ENCODE peak calls at places on chromosome 12, in seven cellular contexts. One of them, this sample, is unnamed.
A peak's percentile ranks its signal among the peaks of the same experiment; 100 is the strongest.

GRCh38 chr12:108508243-108508642 is 6.8 kb upstream of the FICD start:
- DNase-seq in AG10803: no peak
- DNase-seq in ACHN: peak; percentile 39
- DNase-seq in stimulated activated CD8-positive, alpha-beta memory T cell treated with anti-CD3 and anti-CD28 coated beads, Interleukin-7, amount 100 ng/mL, for 4 hours: no peak
- DNase-seq in foreskin keratinocyte: peak; percentile 24
- DNase-seq in CD8-positive, alpha-beta memory T cell: no peak
- DNase-seq in NCI-H774: no peak
- DNase-seq in this sample: no peak

GRCh38 chr12:114625294-114625851 is 58.6 kb downstream of the TBX3 start:
- DNase-seq in AG10803: peak; percentile 49
- DNase-seq in NCI-H774: peak; percentile 45
- DNase-seq in foreskin keratinocyte: peak; percentile 24
- DNase-seq in CD8-positive, alpha-beta memory T cell: no peak
- DNase-seq in stimulated activated CD8-positive, alpha-beta memory T cell treated with anti-CD3 and anti-CD28 coated beads, Interleukin-7, amount 100 ng/mL, for 4 hours: no peak
- DNase-seq in ACHN: peak; percentile 56
- DNase-seq in this sample: no peak

GRCh38 chr12:124618291-124618902 is 51.0 kb upstream of the NCOR2 start:
- DNase-seq in NCI-H774: no peak
- DNase-seq in foreskin keratinocyte: peak; percentile 94
- DNase-seq in ACHN: no peak
- DNase-seq in CD8-positive, alpha-beta memory T cell: no peak
- DNase-seq in AG10803: no peak
- DNase-seq in stimulated activated CD8-positive, alpha-beta memory T cell treated with anti-CD3 and anti-CD28 coated beads, Interleukin-7, amount 100 ng/mL, for 4 hours: no peak
- DNase-seq in this sample: no peak

GRCh38 chr12:71771069-71771468 is 16.4 kb downstream of the RAB21 start:
- DNase-seq in AG10803: no peak
- DNase-seq in CD8-positive, alpha-beta memory T cell: no peak
- DNase-seq in NCI-H774: no peak
- DNase-seq in stimulated activated CD8-positive, alpha-beta memory T cell treated with anti-CD3 and anti-CD28 coated beads, Interleukin-7, amount 100 ng/mL, for 4 hours: no peak
- DNase-seq in foreskin keratinocyte: no peak
- DNase-seq in ACHN: no peak
- DNase-seq in this sample: no peak

GRCh38 chr12:116434155-116435065 is 124.8 kb upstream of the MAP1LC3B2 start:
- DNase-seq in foreskin keratinocyte: peak; percentile 59
- DNase-seq in CD8-positive, alpha-beta memory T cell: no peak
- DNase-seq in ACHN: peak; percentile 96
- DNase-seq in NCI-H774: no peak
- DNase-seq in AG10803: peak; percentile 95
- DNase-seq in stimulated activated CD8-positive, alpha-beta memory T cell treated with anti-CD3 and anti-CD28 coated beads, Interleukin-7, amount 100 ng/mL, for 4 hours: no peak
- DNase-seq in this sample: no peak

GRCh38 chr12:66403746-66404145 is 101.5 kb downstream of the HELB start:
- DNase-seq in stimulated activated CD8-positive, alpha-beta memory T cell treated with anti-CD3 and anti-CD28 coated beads, Interleukin-7, amount 100 ng/mL, for 4 hours: no peak
- DNase-seq in AG10803: no peak
- DNase-seq in NCI-H774: peak; percentile 17
- DNase-seq in CD8-positive, alpha-beta memory T cell: no peak
- DNase-seq in ACHN: no peak
- DNase-seq in foreskin keratinocyte: no peak
- DNase-seq in this sample: no peak

GRCh38 chr12:114703060-114703493 is 19.1 kb upstream of the TBX3 start:
- DNase-seq in NCI-H774: no peak
- DNase-seq in ACHN: no peak
- DNase-seq in CD8-positive, alpha-beta memory T cell: no peak
- DNase-seq in stimulated activated CD8-positive, alpha-beta memory T cell treated with anti-CD3 and anti-CD28 coated beads, Interleukin-7, amount 100 ng/mL, for 4 hours: no peak
- DNase-seq in foreskin keratinocyte: no peak
- DNase-seq in AG10803: no peak
- DNase-seq in this sample: no peak

GRCh38 chr12:104314242-104314614 is 10.7 kb downstream of the EID3 start:
- DNase-seq in AG10803: no peak
- DNase-seq in CD8-positive, alpha-beta memory T cell: no peak
- DNase-seq in NCI-H774: no peak
- DNase-seq in foreskin keratinocyte: no peak
- DNase-seq in stimulated activated CD8-positive, alpha-beta memory T cell treated with anti-CD3 and anti-CD28 coated beads, Interleukin-7, amount 100 ng/mL, for 4 hours: no peak
- DNase-seq in ACHN: no peak
- DNase-seq in this sample: no peak

GRCh38 chr12:94263905-94264655 is 115.7 kb downstream of the PLXNC1 start:
- DNase-seq in stimulated activated CD8-positive, alpha-beta memory T cell treated with anti-CD3 and anti-CD28 coated beads, Interleukin-7, amount 100 ng/mL, for 4 hours: no peak
- DNase-seq in CD8-positive, alpha-beta memory T cell: no peak
- DNase-seq in ACHN: no peak
- DNase-seq in AG10803: peak; percentile 58
- DNase-seq in NCI-H774: no peak
- DNase-seq in foreskin keratinocyte: no peak
- DNase-seq in this sample: no peak

GRCh38 chr12:6391013-6391412 is 7.1 kb downstream of the LTBR start:
- DNase-seq in foreskin keratinocyte: no peak
- DNase-seq in stimulated activated CD8-positive, alpha-beta memory T cell treated with anti-CD3 and anti-CD28 coated beads, Interleukin-7, amount 100 ng/mL, for 4 hours: no peak
- DNase-seq in ACHN: no peak
- DNase-seq in NCI-H774: no peak
- DNase-seq in AG10803: no peak
- DNase-seq in CD8-positive, alpha-beta memory T cell: no peak
- DNase-seq in this sample: no peak

GRCh38 chr12:132942611-132943010 is 13.5 kb downstream of the ZNF605 start:
- DNase-seq in NCI-H774: no peak
- DNase-seq in CD8-positive, alpha-beta memory T cell: no peak
- DNase-seq in stimulated activated CD8-positive, alpha-beta memory T cell treated with anti-CD3 and anti-CD28 coated beads, Interleukin-7, amount 100 ng/mL, for 4 hours: no peak
- DNase-seq in foreskin keratinocyte: no peak
- DNase-seq in AG10803: no peak
- DNase-seq in ACHN: no peak
- DNase-seq in this sample: no peak

GRCh38 chr12:41709463-41710285 is 435.0 kb downstream of the GXYLT1 start:
- DNase-seq in stimulated activated CD8-positive, alpha-beta memory T cell treated with anti-CD3 and anti-CD28 coated beads, Interleukin-7, amount 100 ng/mL, for 4 hours: no peak
- DNase-seq in NCI-H774: no peak
- DNase-seq in foreskin keratinocyte: no peak
- DNase-seq in AG10803: no peak
- DNase-seq in ACHN: peak; percentile 69
- DNase-seq in CD8-positive, alpha-beta memory T cell: no peak
- DNase-seq in this sample: no peak

GRCh38 chr12:116053479-116054195 is 223.9 kb downstream of the MED13L start:
- DNase-seq in ACHN: peak; percentile 16
- DNase-seq in AG10803: peak; percentile 93
- DNase-seq in NCI-H774: no peak
- DNase-seq in CD8-positive, alpha-beta memory T cell: no peak
- DNase-seq in foreskin keratinocyte: no peak
- DNase-seq in stimulated activated CD8-positive, alpha-beta memory T cell treated with anti-CD3 and anti-CD28 coated beads, Interleukin-7, amount 100 ng/mL, for 4 hours: no peak
- DNase-seq in this sample: no peak

GRCh38 chr12:49622501-49623141 is 740 bp upstream of the PRPF40B start:
- DNase-seq in NCI-H774: no peak
- DNase-seq in stimulated activated CD8-positive, alpha-beta memory T cell treated with anti-CD3 and anti-CD28 coated beads, Interleukin-7, amount 100 ng/mL, for 4 hours: peak; percentile 21
- DNase-seq in AG10803: peak; percentile 23
- DNase-seq in CD8-positive, alpha-beta memory T cell: peak; percentile 59
- DNase-seq in foreskin keratinocyte: no peak
- DNase-seq in ACHN: peak; percentile 14
- DNase-seq in this sample: peak; percentile 59

GRCh38 chr12:27807063-27807703 is 27.1 kb upstream of the MANSC4 start:
- DNase-seq in ACHN: no peak
- DNase-seq in CD8-positive, alpha-beta memory T cell: no peak
- DNase-seq in stimulated activated CD8-positive, alpha-beta memory T cell treated with anti-CD3 and anti-CD28 coated beads, Interleukin-7, amount 100 ng/mL, for 4 hours: no peak
- DNase-seq in NCI-H774: no peak
- DNase-seq in AG10803: no peak
- DNase-seq in foreskin keratinocyte: no peak
- DNase-seq in this sample: no peak

GRCh38 chr12:76964784-76965571 is 86.2 kb upstream of the CSRP2 start:
- DNase-seq in CD8-positive, alpha-beta memory T cell: no peak
- DNase-seq in ACHN: no peak
- DNase-seq in stimulated activated CD8-positive, alpha-beta memory T cell treated with anti-CD3 and anti-CD28 coated beads, Interleukin-7, amount 100 ng/mL, for 4 hours: no peak
- DNase-seq in NCI-H774: no peak
- DNase-seq in foreskin keratinocyte: peak; percentile 80
- DNase-seq in AG10803: no peak
- DNase-seq in this sample: no peak

GRCh38 chr12:110012137-110012536 is 12.9 kb downstream of the ANKRD13A start:
- DNase-seq in stimulated activated CD8-positive, alpha-beta memory T cell treated with anti-CD3 and anti-CD28 coated beads, Interleukin-7, amount 100 ng/mL, for 4 hours: no peak
- DNase-seq in foreskin keratinocyte: no peak
- DNase-seq in NCI-H774: no peak
- DNase-seq in CD8-positive, alpha-beta memory T cell: no peak
- DNase-seq in AG10803: no peak
- DNase-seq in ACHN: peak; percentile 42
- DNase-seq in this sample: no peak

GRCh38 chr12:132077322-132078100 is 66.6 kb downstream of the DDX51 start:
- DNase-seq in ACHN: no peak
- DNase-seq in stimulated activated CD8-positive, alpha-beta memory T cell treated with anti-CD3 and anti-CD28 coated beads, Interleukin-7, amount 100 ng/mL, for 4 hours: no peak
- DNase-seq in CD8-positive, alpha-beta memory T cell: no peak
- DNase-seq in AG10803: no peak
- DNase-seq in NCI-H774: peak; percentile 28
- DNase-seq in foreskin keratinocyte: no peak
- DNase-seq in this sample: no peak

GRCh38 chr12:20264608-20265114 is 103.7 kb upstream of the PDE3A start:
- DNase-seq in AG10803: no peak
- DNase-seq in stimulated activated CD8-positive, alpha-beta memory T cell treated with anti-CD3 and anti-CD28 coated beads, Interleukin-7, amount 100 ng/mL, for 4 hours: no peak
- DNase-seq in NCI-H774: no peak
- DNase-seq in CD8-positive, alpha-beta memory T cell: no peak
- DNase-seq in ACHN: no peak
- DNase-seq in foreskin keratinocyte: no peak
- DNase-seq in this sample: no peak

GRCh38 chr12:51771008-51771407 is 77.5 kb downstream of the FIGNL2 start:
- DNase-seq in stimulated activated CD8-positive, alpha-beta memory T cell treated with anti-CD3 and anti-CD28 coated beads, Interleukin-7, amount 100 ng/mL, for 4 hours: no peak
- DNase-seq in CD8-positive, alpha-beta memory T cell: no peak
- DNase-seq in AG10803: peak; percentile 43
- DNase-seq in foreskin keratinocyte: no peak
- DNase-seq in NCI-H774: no peak
- DNase-seq in ACHN: no peak
- DNase-seq in this sample: no peak